ENCODE peak calls at places on chromosomes 6 and 20, in eight cellular contexts. T, X, Z, P, N, S, B and J are unnamed samples.

GRCh38 chr20:61819484-61819846 is 246.2 kb downstream of the TAF4 start:
- DNase-seq in T (no peak), X (no peak), Z (no peak), P (no peak), N (no peak), S (peak), B (no peak), J (no peak)

GRCh38 chr6:17585766-17586502 is 14.2 kb upstream of the FAM8A1 start:
- DNase-seq in T (no peak), X (no peak), Z (no peak), P (no peak), N (no peak), S (no peak), B (no peak), J (peak)

GRCh38 chr6:43076928-43077809 is 1.1 kb downstream of the PTK7 start:
- DNase-seq in T (no peak), X (peak), Z (no peak), P (peak), N (no peak), S (no peak), B (no peak), J (no peak)

GRCh38 chr6:44074383-44075136 is 52.7 kb downstream of the MRPL14 start:
- DNase-seq in T (peak), X (no peak), Z (peak), P (peak), N (no peak), S (peak), B (peak), J (no peak)

GRCh38 chr20:47456952-47457724 is 44.5 kb upstream of the NCOA3 start:
- DNase-seq in T (no peak), X (no peak), Z (no peak), P (no peak), N (no peak), S (no peak), B (no peak), J (no peak)

GRCh38 chr20:59972037-59972801 is 14.0 kb downstream of the CDH26 start:
- DNase-seq in T (no peak), X (no peak), Z (no peak), P (no peak), N (no peak), S (no peak), B (no peak), J (no peak)

GRCh38 chr20:3085571-3086072 is 1.1 kb upstream of the AVP start:
- DNase-seq in T (no peak), X (no peak), Z (no peak), P (no peak), N (no peak), S (no peak), B (no peak), J (no peak)

GRCh38 chr20:44856847-44857448 is 28.6 kb upstream of the YWHAB start:
- DNase-seq in T (no peak), X (no peak), Z (no peak), P (no peak), N (no peak), S (no peak), B (no peak), J (no peak)

GRCh38 chr6:154347981-154348380 is 8.6 kb downstream of the IPCEF1 start:
- DNase-seq in T (no peak), X (no peak), Z (no peak), P (no peak), N (no peak), S (no peak), B (no peak), J (no peak)

GRCh38 chr6:36897629-36898028 is 11.9 kb downstream of the C6orf89 start:
- DNase-seq in T (no peak), X (no peak), Z (no peak), P (no peak), N (no peak), S (no peak), B (no peak), J (no peak)

GRCh38 chr20:58086763-58087566 is 141.5 kb downstream of the ANKRD60 start:
- DNase-seq in T (no peak), X (peak), Z (no peak), P (peak), N (no peak), S (no peak), B (peak), J (no peak)

GRCh38 chr20:59571591-59572314 is 32.6 kb upstream of the PHACTR3 start:
- DNase-seq in T (peak), X (peak), Z (peak), P (peak), N (peak), S (peak), B (peak), J (peak)

GRCh38 chr20:50895111-50895830 is 36.0 kb downstream of the ADNP start:
- DNase-seq in T (no peak), X (no peak), Z (no peak), P (no peak), N (no peak), S (no peak), B (no peak), J (no peak)

GRCh38 chr20:10190456-10190855 is 28.2 kb upstream of the SNAP25 start:
- DNase-seq in T (no peak), X (peak), Z (no peak), P (no peak), N (no peak), S (no peak), B (no peak), J (no peak)